ENCODE peak calls at places on chromosomes 12 and 14, in ten cellular contexts. One of them, this sample, is unnamed.

GRCh38 chr12:50621435-50622304 is 116.9 kb downstream of the DIP2B start:
- DNase-seq in lower leg skin: no peak
- DNase-seq in right cardiac atrium: no peak
- DNase-seq in occipital lobe: no peak
- DNase-seq in T-cell: no peak
- DNase-seq in activated CD4-positive, alpha-beta memory T cell treated with anti-CD3 and anti-CD28 coated beads, Interleukin-2, amount 10 ng/mL, durations not matched to agents 7 days and 5 days: no peak
- DNase-seq in stimulated activated CD4-positive, alpha-beta T cell treated with anti-CD3 and anti-CD28 coated beads, Interleukin-2, amount 100 ng/mL, for 4 hours: no peak
- DNase-seq in HEK293T: no peak
- DNase-seq in CD8-positive, alpha-beta memory T cell: no peak
- DNase-seq in foreskin fibroblast: no peak
- DNase-seq in this sample: no peak

GRCh38 chr12:6507102-6507998 is 13.4 kb downstream of the NCAPD2 start:
- DNase-seq in lower leg skin: no peak
- DNase-seq in occipital lobe: no peak
- DNase-seq in foreskin fibroblast: peak; percentile 20
- DNase-seq in right cardiac atrium: no peak
- DNase-seq in T-cell: no peak
- DNase-seq in HEK293T: no peak
- DNase-seq in activated CD4-positive, alpha-beta memory T cell treated with anti-CD3 and anti-CD28 coated beads, Interleukin-2, amount 10 ng/mL, durations not matched to agents 7 days and 5 days: no peak
- DNase-seq in CD8-positive, alpha-beta memory T cell: no peak
- DNase-seq in stimulated activated CD4-positive, alpha-beta T cell treated with anti-CD3 and anti-CD28 coated beads, Interleukin-2, amount 100 ng/mL, for 4 hours: no peak
- DNase-seq in this sample: no peak

GRCh38 chr12:57488397-57489156 is 709 bp downstream of the MARS1 start:
- DNase-seq in foreskin fibroblast: peak; percentile 18
- DNase-seq in right cardiac atrium: no peak
- DNase-seq in stimulated activated CD4-positive, alpha-beta T cell treated with anti-CD3 and anti-CD28 coated beads, Interleukin-2, amount 100 ng/mL, for 4 hours: no peak
- DNase-seq in lower leg skin: no peak
- DNase-seq in occipital lobe: no peak
- DNase-seq in HEK293T: no peak
- DNase-seq in T-cell: no peak
- DNase-seq in CD8-positive, alpha-beta memory T cell: no peak
- DNase-seq in activated CD4-positive, alpha-beta memory T cell treated with anti-CD3 and anti-CD28 coated beads, Interleukin-2, amount 10 ng/mL, durations not matched to agents 7 days and 5 days: no peak
- DNase-seq in this sample: no peak

GRCh38 chr14:95254356-95254755 is 65.4 kb downstream of the CLMN start:
- DNase-seq in stimulated activated CD4-positive, alpha-beta T cell treated with anti-CD3 and anti-CD28 coated beads, Interleukin-2, amount 100 ng/mL, for 4 hours: no peak
- DNase-seq in CD8-positive, alpha-beta memory T cell: no peak
- DNase-seq in T-cell: no peak
- DNase-seq in occipital lobe: no peak
- DNase-seq in right cardiac atrium: no peak
- DNase-seq in lower leg skin: peak; percentile 31
- DNase-seq in foreskin fibroblast: no peak
- DNase-seq in HEK293T: no peak
- DNase-seq in activated CD4-positive, alpha-beta memory T cell treated with anti-CD3 and anti-CD28 coated beads, Interleukin-2, amount 10 ng/mL, durations not matched to agents 7 days and 5 days: no peak
- DNase-seq in this sample: no peak

GRCh38 chr12:126369487-126370463 is 1304.5 kb downstream of the AACS start:
- DNase-seq in CD8-positive, alpha-beta memory T cell: no peak
- DNase-seq in occipital lobe: no peak
- DNase-seq in stimulated activated CD4-positive, alpha-beta T cell treated with anti-CD3 and anti-CD28 coated beads, Interleukin-2, amount 100 ng/mL, for 4 hours: no peak
- DNase-seq in HEK293T: no peak
- DNase-seq in lower leg skin: no peak
- DNase-seq in foreskin fibroblast: peak; percentile 63
- DNase-seq in right cardiac atrium: no peak
- DNase-seq in T-cell: no peak
- DNase-seq in activated CD4-positive, alpha-beta memory T cell treated with anti-CD3 and anti-CD28 coated beads, Interleukin-2, amount 10 ng/mL, durations not matched to agents 7 days and 5 days: no peak
- DNase-seq in this sample: no peak

GRCh38 chr14:50347521-50347920 is 35.4 kb downstream of the DMAC2L start:
- DNase-seq in HEK293T: no peak
- DNase-seq in foreskin fibroblast: peak; percentile 75
- DNase-seq in right cardiac atrium: no peak
- DNase-seq in stimulated activated CD4-positive, alpha-beta T cell treated with anti-CD3 and anti-CD28 coated beads, Interleukin-2, amount 100 ng/mL, for 4 hours: no peak
- DNase-seq in CD8-positive, alpha-beta memory T cell: no peak
- DNase-seq in lower leg skin: no peak
- DNase-seq in activated CD4-positive, alpha-beta memory T cell treated with anti-CD3 and anti-CD28 coated beads, Interleukin-2, amount 10 ng/mL, durations not matched to agents 7 days and 5 days: no peak
- DNase-seq in T-cell: no peak
- DNase-seq in occipital lobe: no peak
- DNase-seq in this sample: no peak

GRCh38 chr14:73503648-73504047 is 12.9 kb downstream of the RIOX1 start:
- DNase-seq in activated CD4-positive, alpha-beta memory T cell treated with anti-CD3 and anti-CD28 coated beads, Interleukin-2, amount 10 ng/mL, durations not matched to agents 7 days and 5 days: no peak
- DNase-seq in T-cell: no peak
- DNase-seq in stimulated activated CD4-positive, alpha-beta T cell treated with anti-CD3 and anti-CD28 coated beads, Interleukin-2, amount 100 ng/mL, for 4 hours: no peak
- DNase-seq in right cardiac atrium: no peak
- DNase-seq in lower leg skin: no peak
- DNase-seq in CD8-positive, alpha-beta memory T cell: peak; percentile 55
- DNase-seq in HEK293T: no peak
- DNase-seq in occipital lobe: no peak
- DNase-seq in foreskin fibroblast: peak; percentile 26
- DNase-seq in this sample: no peak

GRCh38 chr12:102005256-102005655 is 56.5 kb downstream of the WASHC3 start:
- DNase-seq in lower leg skin: no peak
- DNase-seq in occipital lobe: no peak
- DNase-seq in stimulated activated CD4-positive, alpha-beta T cell treated with anti-CD3 and anti-CD28 coated beads, Interleukin-2, amount 100 ng/mL, for 4 hours: no peak
- DNase-seq in CD8-positive, alpha-beta memory T cell: no peak
- DNase-seq in activated CD4-positive, alpha-beta memory T cell treated with anti-CD3 and anti-CD28 coated beads, Interleukin-2, amount 10 ng/mL, durations not matched to agents 7 days and 5 days: no peak
- DNase-seq in right cardiac atrium: no peak
- DNase-seq in foreskin fibroblast: no peak
- DNase-seq in HEK293T: no peak
- DNase-seq in T-cell: no peak
- DNase-seq in this sample: no peak

GRCh38 chr12:41092115-41092514 is 96.0 kb upstream of the PDZRN4 start:
- DNase-seq in right cardiac atrium: no peak
- DNase-seq in activated CD4-positive, alpha-beta memory T cell treated with anti-CD3 and anti-CD28 coated beads, Interleukin-2, amount 10 ng/mL, durations not matched to agents 7 days and 5 days: no peak
- DNase-seq in T-cell: no peak
- DNase-seq in stimulated activated CD4-positive, alpha-beta T cell treated with anti-CD3 and anti-CD28 coated beads, Interleukin-2, amount 100 ng/mL, for 4 hours: no peak
- DNase-seq in CD8-positive, alpha-beta memory T cell: no peak
- DNase-seq in lower leg skin: no peak
- DNase-seq in HEK293T: no peak
- DNase-seq in foreskin fibroblast: no peak
- DNase-seq in occipital lobe: no peak
- DNase-seq in this sample: no peak

GRCh38 chr12:120100630-120101029 is 15.9 kb downstream of the RAB35 start:
- DNase-seq in T-cell: no peak
- DNase-seq in right cardiac atrium: peak; percentile 90
- DNase-seq in occipital lobe: peak; percentile 70
- DNase-seq in activated CD4-positive, alpha-beta memory T cell treated with anti-CD3 and anti-CD28 coated beads, Interleukin-2, amount 10 ng/mL, durations not matched to agents 7 days and 5 days: no peak
- DNase-seq in CD8-positive, alpha-beta memory T cell: no peak
- DNase-seq in HEK293T: no peak
- DNase-seq in foreskin fibroblast: peak; percentile 91
- DNase-seq in stimulated activated CD4-positive, alpha-beta T cell treated with anti-CD3 and anti-CD28 coated beads, Interleukin-2, amount 100 ng/mL, for 4 hours: no peak
- DNase-seq in lower leg skin: no peak
- DNase-seq in this sample: no peak

GRCh38 chr12:57552692-57553321 is 3.0 kb downstream of the KIF5A start:
- DNase-seq in HEK293T: no peak
- DNase-seq in right cardiac atrium: no peak
- DNase-seq in lower leg skin: no peak
- DNase-seq in stimulated activated CD4-positive, alpha-beta T cell treated with anti-CD3 and anti-CD28 coated beads, Interleukin-2, amount 100 ng/mL, for 4 hours: no peak
- DNase-seq in CD8-positive, alpha-beta memory T cell: peak; percentile 14
- DNase-seq in foreskin fibroblast: peak; percentile 69
- DNase-seq in activated CD4-positive, alpha-beta memory T cell treated with anti-CD3 and anti-CD28 coated beads, Interleukin-2, amount 10 ng/mL, durations not matched to agents 7 days and 5 days: no peak
- DNase-seq in occipital lobe: no peak
- DNase-seq in T-cell: no peak
- DNase-seq in this sample: no peak

GRCh38 chr12:2215709-2216560 is 163.1 kb downstream of the CACNA1C start:
- DNase-seq in stimulated activated CD4-positive, alpha-beta T cell treated with anti-CD3 and anti-CD28 coated beads, Interleukin-2, amount 100 ng/mL, for 4 hours: no peak
- DNase-seq in CD8-positive, alpha-beta memory T cell: no peak
- DNase-seq in lower leg skin: no peak
- DNase-seq in activated CD4-positive, alpha-beta memory T cell treated with anti-CD3 and anti-CD28 coated beads, Interleukin-2, amount 10 ng/mL, durations not matched to agents 7 days and 5 days: no peak
- DNase-seq in foreskin fibroblast: no peak
- DNase-seq in T-cell: no peak
- DNase-seq in right cardiac atrium: no peak
- DNase-seq in occipital lobe: no peak
- DNase-seq in HEK293T: no peak
- DNase-seq in this sample: no peak

GRCh38 chr14:70013269-70013873 is 134.2 kb downstream of the SMOC1 start:
- DNase-seq in activated CD4-positive, alpha-beta memory T cell treated with anti-CD3 and anti-CD28 coated beads, Interleukin-2, amount 10 ng/mL, durations not matched to agents 7 days and 5 days: peak; percentile 49
- DNase-seq in lower leg skin: peak; percentile 66
- DNase-seq in foreskin fibroblast: peak; percentile 38
- DNase-seq in stimulated activated CD4-positive, alpha-beta T cell treated with anti-CD3 and anti-CD28 coated beads, Interleukin-2, amount 100 ng/mL, for 4 hours: no peak
- DNase-seq in CD8-positive, alpha-beta memory T cell: no peak
- DNase-seq in T-cell: no peak
- DNase-seq in HEK293T: peak; percentile 72
- DNase-seq in occipital lobe: no peak
- DNase-seq in right cardiac atrium: no peak
- DNase-seq in this sample: no peak

GRCh38 chr12:113955109-113955970 is 10.8 kb downstream of the RBM19 start:
- DNase-seq in CD8-positive, alpha-beta memory T cell: no peak
- DNase-seq in HEK293T: peak; percentile 59
- DNase-seq in occipital lobe: no peak
- DNase-seq in T-cell: no peak
- DNase-seq in right cardiac atrium: no peak
- DNase-seq in foreskin fibroblast: peak; percentile 45
- DNase-seq in stimulated activated CD4-positive, alpha-beta T cell treated with anti-CD3 and anti-CD28 coated beads, Interleukin-2, amount 100 ng/mL, for 4 hours: no peak
- DNase-seq in lower leg skin: no peak
- DNase-seq in activated CD4-positive, alpha-beta memory T cell treated with anti-CD3 and anti-CD28 coated beads, Interleukin-2, amount 10 ng/mL, durations not matched to agents 7 days and 5 days: no peak
- DNase-seq in this sample: no peak

GRCh38 chr14:56189306-56189705 is 71.1 kb downstream of the PELI2 start:
- DNase-seq in stimulated activated CD4-positive, alpha-beta T cell treated with anti-CD3 and anti-CD28 coated beads, Interleukin-2, amount 100 ng/mL, for 4 hours: no peak
- DNase-seq in lower leg skin: no peak
- DNase-seq in HEK293T: no peak
- DNase-seq in activated CD4-positive, alpha-beta memory T cell treated with anti-CD3 and anti-CD28 coated beads, Interleukin-2, amount 10 ng/mL, durations not matched to agents 7 days and 5 days: no peak
- DNase-seq in CD8-positive, alpha-beta memory T cell: no peak
- DNase-seq in T-cell: no peak
- DNase-seq in foreskin fibroblast: peak; percentile 91
- DNase-seq in occipital lobe: no peak
- DNase-seq in right cardiac atrium: no peak
- DNase-seq in this sample: no peak

GRCh38 chr14:75499084-75499875 is 23.0 kb upstream of the BATF start:
- DNase-seq in occipital lobe: no peak
- DNase-seq in foreskin fibroblast: no peak
- DNase-seq in stimulated activated CD4-positive, alpha-beta T cell treated with anti-CD3 and anti-CD28 coated beads, Interleukin-2, amount 100 ng/mL, for 4 hours: no peak
- DNase-seq in activated CD4-positive, alpha-beta memory T cell treated with anti-CD3 and anti-CD28 coated beads, Interleukin-2, amount 10 ng/mL, durations not matched to agents 7 days and 5 days: no peak
- DNase-seq in HEK293T: no peak
- DNase-seq in right cardiac atrium: no peak
- DNase-seq in lower leg skin: peak; percentile 50
- DNase-seq in T-cell: no peak
- DNase-seq in CD8-positive, alpha-beta memory T cell: no peak
- DNase-seq in this sample: no peak

GRCh38 chr14:104937161-104937560 is 12.5 kb downstream of the PLD4 start:
- DNase-seq in CD8-positive, alpha-beta memory T cell: no peak
- DNase-seq in activated CD4-positive, alpha-beta memory T cell treated with anti-CD3 and anti-CD28 coated beads, Interleukin-2, amount 10 ng/mL, durations not matched to agents 7 days and 5 days: no peak
- DNase-seq in occipital lobe: no peak
- DNase-seq in foreskin fibroblast: no peak
- DNase-seq in right cardiac atrium: peak; percentile 36
- DNase-seq in HEK293T: no peak
- DNase-seq in lower leg skin: no peak
- DNase-seq in T-cell: no peak
- DNase-seq in stimulated activated CD4-positive, alpha-beta T cell treated with anti-CD3 and anti-CD28 coated beads, Interleukin-2, amount 100 ng/mL, for 4 hours: no peak
- DNase-seq in this sample: no peak

GRCh38 chr12:51341259-51342007 is 5.0 kb downstream of the CELA1 start:
- DNase-seq in stimulated activated CD4-positive, alpha-beta T cell treated with anti-CD3 and anti-CD28 coated beads, Interleukin-2, amount 100 ng/mL, for 4 hours: peak; percentile 68
- DNase-seq in foreskin fibroblast: peak; percentile 86
- DNase-seq in right cardiac atrium: peak; percentile 70
- DNase-seq in occipital lobe: peak; percentile 23
- DNase-seq in HEK293T: peak; percentile 71
- DNase-seq in CD8-positive, alpha-beta memory T cell: peak; percentile 77
- DNase-seq in activated CD4-positive, alpha-beta memory T cell treated with anti-CD3 and anti-CD28 coated beads, Interleukin-2, amount 10 ng/mL, durations not matched to agents 7 days and 5 days: peak; percentile 76
- DNase-seq in lower leg skin: peak; percentile 92
- DNase-seq in T-cell: peak; percentile 72
- DNase-seq in this sample: peak; percentile 64

GRCh38 chr12:104183443-104183842 is 32.1 kb upstream of the TXNRD1 start:
- DNase-seq in right cardiac atrium: no peak
- DNase-seq in foreskin fibroblast: no peak
- DNase-seq in occipital lobe: no peak
- DNase-seq in HEK293T: no peak
- DNase-seq in activated CD4-positive, alpha-beta memory T cell treated with anti-CD3 and anti-CD28 coated beads, Interleukin-2, amount 10 ng/mL, durations not matched to agents 7 days and 5 days: no peak
- DNase-seq in stimulated activated CD4-positive, alpha-beta T cell treated with anti-CD3 and anti-CD28 coated beads, Interleukin-2, amount 100 ng/mL, for 4 hours: no peak
- DNase-seq in CD8-positive, alpha-beta memory T cell: no peak
- DNase-seq in lower leg skin: no peak
- DNase-seq in T-cell: no peak
- DNase-seq in this sample: no peak

GRCh38 chr14:71089974-71090373 is 182.7 kb downstream of the PCNX1 start:
- DNase-seq in CD8-positive, alpha-beta memory T cell: no peak
- DNase-seq in activated CD4-positive, alpha-beta memory T cell treated with anti-CD3 and anti-CD28 coated beads, Interleukin-2, amount 10 ng/mL, durations not matched to agents 7 days and 5 days: no peak
- DNase-seq in occipital lobe: no peak
- DNase-seq in T-cell: no peak
- DNase-seq in right cardiac atrium: no peak
- DNase-seq in foreskin fibroblast: peak; percentile 34
- DNase-seq in HEK293T: no peak
- DNase-seq in stimulated activated CD4-positive, alpha-beta T cell treated with anti-CD3 and anti-CD28 coated beads, Interleukin-2, amount 100 ng/mL, for 4 hours: no peak
- DNase-seq in lower leg skin: no peak
- DNase-seq in this sample: no peak

GRCh38 chr14:89141862-89142261 is 275.2 kb downstream of the FOXN3 start:
- DNase-seq in HEK293T: no peak
- DNase-seq in CD8-positive, alpha-beta memory T cell: no peak
- DNase-seq in stimulated activated CD4-positive, alpha-beta T cell treated with anti-CD3 and anti-CD28 coated beads, Interleukin-2, amount 100 ng/mL, for 4 hours: no peak
- DNase-seq in right cardiac atrium: no peak
- DNase-seq in T-cell: no peak
- DNase-seq in lower leg skin: no peak
- DNase-seq in occipital lobe: no peak
- DNase-seq in activated CD4-positive, alpha-beta memory T cell treated with anti-CD3 and anti-CD28 coated beads, Interleukin-2, amount 10 ng/mL, durations not matched to agents 7 days and 5 days: no peak
- DNase-seq in foreskin fibroblast: no peak
- DNase-seq in this sample: no peak

GRCh38 chr12:45987339-45987726 is 3.0 kb downstream of the SCAF11 start:
- DNase-seq in activated CD4-positive, alpha-beta memory T cell treated with anti-CD3 and anti-CD28 coated beads, Interleukin-2, amount 10 ng/mL, durations not matched to agents 7 days and 5 days: no peak
- DNase-seq in occipital lobe: no peak
- DNase-seq in lower leg skin: no peak
- DNase-seq in HEK293T: no peak
- DNase-seq in right cardiac atrium: no peak
- DNase-seq in T-cell: no peak
- DNase-seq in foreskin fibroblast: no peak
- DNase-seq in CD8-positive, alpha-beta memory T cell: no peak
- DNase-seq in stimulated activated CD4-positive, alpha-beta T cell treated with anti-CD3 and anti-CD28 coated beads, Interleukin-2, amount 100 ng/mL, for 4 hours: no peak
- DNase-seq in this sample: no peak

GRCh38 chr14:88322505-88323085 is 474 bp downstream of the KCNK10 start:
- DNase-seq in T-cell: no peak
- DNase-seq in lower leg skin: no peak
- DNase-seq in right cardiac atrium: no peak
- DNase-seq in HEK293T: no peak
- DNase-seq in occipital lobe: peak; percentile 41
- DNase-seq in foreskin fibroblast: no peak
- DNase-seq in CD8-positive, alpha-beta memory T cell: no peak
- DNase-seq in activated CD4-positive, alpha-beta memory T cell treated with anti-CD3 and anti-CD28 coated beads, Interleukin-2, amount 10 ng/mL, durations not matched to agents 7 days and 5 days: no peak
- DNase-seq in stimulated activated CD4-positive, alpha-beta T cell treated with anti-CD3 and anti-CD28 coated beads, Interleukin-2, amount 100 ng/mL, for 4 hours: no peak
- DNase-seq in this sample: no peak

GRCh38 chr14:58138065-58138718 is 13.8 kb downstream of the ARMH4 start:
- DNase-seq in lower leg skin: no peak
- DNase-seq in activated CD4-positive, alpha-beta memory T cell treated with anti-CD3 and anti-CD28 coated beads, Interleukin-2, amount 10 ng/mL, durations not matched to agents 7 days and 5 days: no peak
- DNase-seq in T-cell: no peak
- DNase-seq in CD8-positive, alpha-beta memory T cell: no peak
- DNase-seq in foreskin fibroblast: no peak
- DNase-seq in stimulated activated CD4-positive, alpha-beta T cell treated with anti-CD3 and anti-CD28 coated beads, Interleukin-2, amount 100 ng/mL, for 4 hours: no peak
- DNase-seq in right cardiac atrium: no peak
- DNase-seq in HEK293T: no peak
- DNase-seq in occipital lobe: no peak
- DNase-seq in this sample: no peak

GRCh38 chr14:63155511-63156189 is 48.6 kb upstream of the RHOJ start:
- DNase-seq in lower leg skin: no peak
- DNase-seq in CD8-positive, alpha-beta memory T cell: no peak
- DNase-seq in foreskin fibroblast: no peak
- DNase-seq in T-cell: no peak
- DNase-seq in right cardiac atrium: no peak
- DNase-seq in stimulated activated CD4-positive, alpha-beta T cell treated with anti-CD3 and anti-CD28 coated beads, Interleukin-2, amount 100 ng/mL, for 4 hours: no peak
- DNase-seq in occipital lobe: no peak
- DNase-seq in activated CD4-positive, alpha-beta memory T cell treated with anti-CD3 and anti-CD28 coated beads, Interleukin-2, amount 10 ng/mL, durations not matched to agents 7 days and 5 days: no peak
- DNase-seq in HEK293T: no peak
- DNase-seq in this sample: no peak

GRCh38 chr12:53860426-53861223 is 78.0 kb upstream of the HOXC13 start:
- DNase-seq in CD8-positive, alpha-beta memory T cell: no peak
- DNase-seq in lower leg skin: no peak
- DNase-seq in T-cell: no peak
- DNase-seq in activated CD4-positive, alpha-beta memory T cell treated with anti-CD3 and anti-CD28 coated beads, Interleukin-2, amount 10 ng/mL, durations not matched to agents 7 days and 5 days: no peak
- DNase-seq in stimulated activated CD4-positive, alpha-beta T cell treated with anti-CD3 and anti-CD28 coated beads, Interleukin-2, amount 100 ng/mL, for 4 hours: no peak
- DNase-seq in HEK293T: no peak
- DNase-seq in occipital lobe: no peak
- DNase-seq in right cardiac atrium: no peak
- DNase-seq in foreskin fibroblast: peak; percentile 8
- DNase-seq in this sample: no peak

GRCh38 chr14:61911534-61911933 is 149.3 kb downstream of the SNAPC1 start:
- DNase-seq in activated CD4-positive, alpha-beta memory T cell treated with anti-CD3 and anti-CD28 coated beads, Interleukin-2, amount 10 ng/mL, durations not matched to agents 7 days and 5 days: no peak
- DNase-seq in HEK293T: no peak
- DNase-seq in right cardiac atrium: no peak
- DNase-seq in CD8-positive, alpha-beta memory T cell: no peak
- DNase-seq in lower leg skin: no peak
- DNase-seq in stimulated activated CD4-positive, alpha-beta T cell treated with anti-CD3 and anti-CD28 coated beads, Interleukin-2, amount 100 ng/mL, for 4 hours: no peak
- DNase-seq in T-cell: peak; percentile 24
- DNase-seq in occipital lobe: no peak
- DNase-seq in foreskin fibroblast: no peak
- DNase-seq in this sample: no peak

GRCh38 chr14:102141797-102142196 is 2.1 kb downstream of the WDR20 start:
- DNase-seq in activated CD4-positive, alpha-beta memory T cell treated with anti-CD3 and anti-CD28 coated beads, Interleukin-2, amount 10 ng/mL, durations not matched to agents 7 days and 5 days: no peak
- DNase-seq in right cardiac atrium: no peak
- DNase-seq in occipital lobe: no peak
- DNase-seq in lower leg skin: no peak
- DNase-seq in foreskin fibroblast: no peak
- DNase-seq in CD8-positive, alpha-beta memory T cell: no peak
- DNase-seq in HEK293T: no peak
- DNase-seq in stimulated activated CD4-positive, alpha-beta T cell treated with anti-CD3 and anti-CD28 coated beads, Interleukin-2, amount 100 ng/mL, for 4 hours: no peak
- DNase-seq in T-cell: no peak
- DNase-seq in this sample: no peak